ENCODE peak calls at places on chromosome 16, in ten cellular contexts. R, D, O, C, M, T, F, W, Q and G are unnamed samples.

GRCh38 chr16:888901-889570 is 81.7 kb downstream of the LMF1 start:
- DNase-seq in R (no peak), D (no peak), O (no peak), C (no peak), M (no peak), T (no peak), F (no peak), W (no peak), Q (no peak), G (no peak)

GRCh38 chr16:27455700-27456099 is 53.7 kb downstream of the IL21R start:
- DNase-seq in R (no peak), D (no peak), O (no peak), C (no peak), M (no peak), T (no peak), F (no peak), W (no peak), Q (no peak), G (no peak)

GRCh38 chr16:5505093-5505887 is 407.7 kb upstream of the EEF2KMT start:
- DNase-seq in R (no peak), D (no peak), O (no peak), C (no peak), M (no peak), T (no peak), F (no peak), W (no peak), Q (no peak), G (no peak)

GRCh38 chr16:75304521-75305363 is 53.3 kb upstream of the BCAR1 start:
- DNase-seq in R (peak), D (no peak), O (no peak), C (no peak), M (peak), T (no peak), F (no peak), W (peak), Q (peak), G (no peak)

GRCh38 chr16:87132361-87133014 is 184.7 kb downstream of the C16orf95 start:
- DNase-seq in R (no peak), D (no peak), O (no peak), C (no peak), M (no peak), T (no peak), F (no peak), W (peak), Q (peak), G (no peak)

GRCh38 chr16:73068546-73069401 is 20.8 kb upstream of the ZFHX3 start:
- DNase-seq in R (no peak), D (peak), O (no peak), C (no peak), M (peak), T (no peak), F (no peak), W (no peak), Q (peak), G (no peak)

GRCh38 chr16:87041286-87041685 is 275.9 kb downstream of the C16orf95 start:
- DNase-seq in R (no peak), D (no peak), O (no peak), C (no peak), M (no peak), T (no peak), F (no peak), W (no peak), Q (no peak), G (no peak)

GRCh38 chr16:67919618-67920210 is 11.9 kb downstream of the CTRL start:
- DNase-seq in R (no peak), D (no peak), O (peak), C (no peak), M (no peak), T (no peak), F (no peak), W (no peak), Q (no peak), G (no peak)

GRCh38 chr16:593406-593805 is 3.5 kb downstream of the RAB40C start:
- DNase-seq in R (no peak), D (peak), O (no peak), C (no peak), M (no peak), T (no peak), F (no peak), W (no peak), Q (no peak), G (no peak)

GRCh38 chr16:4679156-4679853 is 14.1 kb upstream of the NUDT16L1 start:
- DNase-seq in R (no peak), D (no peak), O (no peak), C (no peak), M (no peak), T (no peak), F (no peak), W (no peak), Q (no peak), G (no peak)

GRCh38 chr16:72787519-72788268 is 260.2 kb downstream of the ZFHX3 start:
- DNase-seq in R (peak), D (no peak), O (peak), C (peak), M (peak), T (peak), F (peak), W (peak), Q (peak), G (peak)

GRCh38 chr16:35506018-35506897 is 2046.8 kb downstream of the TP53TG3F start:
- DNase-seq in R (peak), D (peak), O (no peak), C (no peak), M (no peak), T (no peak), F (no peak), W (no peak), Q (no peak), G (no peak)

GRCh38 chr16:16907089-16907488 is 528.1 kb downstream of the NPIPA7 start:
- DNase-seq in R (no peak), D (no peak), O (no peak), C (no peak), M (no peak), T (no peak), F (no peak), W (no peak), Q (no peak), G (no peak)

GRCh38 chr16:75203667-75204409 is 3.1 kb downstream of the CTRB2 start:
- DNase-seq in R (no peak), D (no peak), O (no peak), C (no peak), M (no peak), T (no peak), F (no peak), W (no peak), Q (no peak), G (no peak)

GRCh38 chr16:89307421-89307805 is 89.9 kb downstream of the ZNF778 start:
- DNase-seq in R (no peak), D (no peak), O (no peak), C (no peak), M (no peak), T (no peak), F (no peak), W (no peak), Q (no peak), G (no peak)

GRCh38 chr16:16041196-16041892 is 91.9 kb downstream of the ABCC1 start:
- DNase-seq in R (no peak), D (no peak), O (no peak), C (no peak), M (no peak), T (no peak), F (no peak), W (no peak), Q (no peak), G (no peak)

GRCh38 chr16:25194285-25194878 is 22.4 kb upstream of the AQP8 start:
- DNase-seq in R (no peak), D (no peak), O (no peak), C (no peak), M (no peak), T (no peak), F (no peak), W (no peak), Q (no peak), G (no peak)

GRCh38 chr16:56237451-56237930 is 46.2 kb downstream of the GNAO1 start:
- DNase-seq in R (no peak), D (no peak), O (no peak), C (no peak), M (no peak), T (no peak), F (no peak), W (no peak), Q (no peak), G (no peak)

GRCh38 chr16:15967223-15967546 is 17.8 kb downstream of the ABCC1 start:
- DNase-seq in R (no peak), D (no peak), O (no peak), C (no peak), M (no peak), T (no peak), F (no peak), W (no peak), Q (no peak), G (no peak)

GRCh38 chr16:65954446-65954845 is 412.0 kb upstream of the CDH5 start:
- DNase-seq in R (no peak), D (no peak), O (no peak), C (no peak), M (no peak), T (no peak), F (no peak), W (no peak), Q (no peak), G (no peak)

GRCh38 chr16:79218358-79218757 is 382.2 kb downstream of the MAF start:
- DNase-seq in R (no peak), D (no peak), O (no peak), C (no peak), M (no peak), T (no peak), F (no peak), W (no peak), Q (no peak), G (no peak)

GRCh38 chr16:49365711-49366509 is 7.7 kb upstream of the C16orf78 start:
- DNase-seq in R (no peak), D (no peak), O (no peak), C (no peak), M (no peak), T (no peak), F (no peak), W (no peak), Q (no peak), G (no peak)

GRCh38 chr16:69855587-69855986 is 93.5 kb downstream of the WWP2 start:
- DNase-seq in R (no peak), D (no peak), O (no peak), C (no peak), M (no peak), T (no peak), F (no peak), W (no peak), Q (no peak), G (no peak)

GRCh38 chr16:11057696-11058345 is 113.5 kb downstream of the CLEC16A start:
- DNase-seq in R (no peak), D (no peak), O (no peak), C (no peak), M (no peak), T (no peak), F (no peak), W (no peak), Q (no peak), G (no peak)

GRCh38 chr16:72443809-72444208 is 271.9 kb upstream of the PMFBP1 start:
- DNase-seq in R (no peak), D (no peak), O (no peak), C (no peak), M (no peak), T (no peak), F (no peak), W (no peak), Q (peak), G (no peak)